ENCODE peak calls at places on chromosomes 13 and 19, in seven cellular contexts. Q is endodermal cell, N is SK-N-SH, I is astrocyte, L is endothelial cell of umbilical vein, G is HCT116, D is neuronal stem cell. P is an unnamed sample.

GRCh38 chr13:64293923-64294322 is 2878.3 kb upstream of the PCDH20 start:
- DNase-seq in L (no peak), N (no peak), G (no peak), I (no peak), Q (no peak), D (no peak), P (no peak)

GRCh38 chr13:91359566-91359965 is 12.1 kb downstream of the MIR17HG start:
- DNase-seq in G (no peak), I (no peak), N (no peak), D (no peak), L (no peak), Q (no peak), P (no peak)

GRCh38 chr19:10961763-10962536 is 1.1 kb downstream of the SMARCA4 start:
- DNase-seq in G (no peak), D (peak; percentile 35), N (no peak), I (no peak), L (peak; percentile 44), Q (no peak), P (peak; percentile 45)

GRCh38 chr13:39600766-39601165 is 2.2 kb downstream of the LHFPL6 start:
- DNase-seq in Q (peak; percentile 86), D (no peak), G (no peak), L (no peak), I (no peak), N (no peak), P (peak; percentile 33)

GRCh38 chr19:45251452-45252354 is 632 bp downstream of the MARK4 start:
- DNase-seq in D (no peak), I (no peak), G (no peak), L (no peak), N (peak; percentile 77), Q (peak; percentile 76), P (peak; percentile 56)

GRCh38 chr13:28056426-28056825 is 44.0 kb downstream of the FLT3 start:
- DNase-seq in D (no peak), I (no peak), L (no peak), Q (no peak), N (no peak), G (no peak), P (no peak)

GRCh38 chr19:6828306-6828697 is 55.8 kb downstream of the VAV1 start:
- DNase-seq in G (peak; percentile 94), D (no peak), N (no peak), Q (peak; percentile 86), I (no peak), L (no peak), P (no peak)

GRCh38 chr19:19134687-19135158 is 3.6 kb downstream of the TMEM161A start:
- DNase-seq in G (no peak), Q (peak; percentile 89), N (peak; percentile 32), L (no peak), D (no peak), I (no peak), P (no peak)

GRCh38 chr19:30969586-30969985 is 379.6 kb downstream of the TSHZ3 start:
- DNase-seq in I (no peak), D (no peak), G (no peak), N (no peak), Q (no peak), L (no peak), P (peak; percentile 2)

GRCh38 chr13:109647046-109647445 is 139.3 kb downstream of the IRS2 start:
- DNase-seq in Q (no peak), D (no peak), L (no peak), I (peak; percentile 19), G (no peak), N (no peak), P (peak; percentile 43)

GRCh38 chr19:19866599-19867248 is 1.0 kb downstream of the ZNF253 start:
- DNase-seq in D (peak; percentile 57), I (no peak), Q (peak; percentile 92), N (peak; percentile 52), G (no peak), L (peak; percentile 12), P (peak; percentile 20)

GRCh38 chr19:50266896-50267295 is 62.3 kb downstream of the KCNC3 start:
- DNase-seq in Q (peak; percentile 98), I (no peak), G (peak; percentile 47), D (no peak), L (no peak), N (peak; percentile 50), P (no peak)

GRCh38 chr13:85068231-85068630 is 731.0 kb downstream of the SLITRK6 start:
- DNase-seq in N (no peak), L (no peak), D (no peak), Q (no peak), I (no peak), G (no peak), P (no peak)
- H3K9ac ChIP-seq in N (no peak overlapping the region), L (no peak overlapping the region), D (no peak overlapping the region), Q (no peak overlapping the region), I (no peak overlapping the region), G (no peak overlapping the region), P (no peak overlapping the region)

GRCh38 chr19:3522421-3523360 is 16.3 kb upstream of the TEKTIP1 start:
- DNase-seq in N (no peak), I (no peak), D (no peak), Q (no peak), G (no peak), L (no peak), P (no peak)
- H3K27ac ChIP-seq in N (no peak overlapping the region), I (no peak overlapping the region), D (no peak overlapping the region), Q (no peak overlapping the region), G (no peak overlapping the region), L (no peak overlapping the region), P (no peak overlapping the region)

DNA sequence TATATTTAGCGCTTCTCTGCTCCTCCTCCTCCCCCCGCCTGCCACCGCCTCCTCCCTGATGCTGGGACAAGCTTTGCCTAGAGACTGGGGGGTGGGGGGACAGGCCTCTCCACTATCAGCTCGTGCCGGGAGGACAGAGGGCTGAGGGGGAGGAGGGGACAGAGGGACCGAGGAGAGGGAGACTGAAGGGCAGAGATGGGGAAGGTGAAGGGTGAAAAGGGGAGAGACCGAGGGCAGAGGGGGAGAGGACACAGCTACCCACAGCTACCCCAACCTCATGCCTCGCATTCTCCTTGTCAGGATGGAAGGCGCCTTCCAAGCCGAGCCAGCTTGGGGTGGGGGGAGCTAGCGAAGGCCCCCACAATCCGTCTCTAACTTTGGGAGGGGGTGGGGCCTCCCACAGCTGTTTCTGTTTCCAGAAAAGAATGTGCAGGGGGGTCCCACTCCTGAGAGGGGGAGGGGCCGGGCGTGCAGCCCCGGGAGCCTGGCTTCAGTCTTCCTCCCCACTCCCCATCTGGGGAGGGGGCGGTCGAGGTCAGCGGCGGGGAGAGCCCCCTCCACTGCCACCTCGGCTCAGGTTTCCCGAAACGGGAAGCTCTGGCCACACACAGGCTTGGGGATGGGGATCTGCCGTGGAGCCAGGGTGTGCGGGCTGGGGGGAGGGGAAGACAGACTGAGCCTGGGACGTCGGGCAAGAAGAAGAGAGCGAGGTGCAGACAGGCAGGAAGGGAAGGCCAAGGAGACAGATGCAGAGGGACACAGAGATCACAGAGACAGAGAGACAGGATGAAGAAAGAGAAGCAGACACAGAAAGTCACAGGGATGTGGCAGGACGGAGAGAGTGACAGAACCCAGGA is 1.6 kb downstream of the DACT3 start:
- DNase-seq in G (no peak), Q (peak; percentile 82), I (no peak), L (no peak), D (peak; percentile 61), N (peak; percentile 71), P (peak; percentile 53)
- H3K9ac ChIP-seq in G (no peak overlapping the region), Q (no peak overlapping the region), I (peak overlapping the region; percentile 71), L (no peak overlapping the region), D (peak overlapping the region; percentile 38), N (peak overlapping the region; percentile 56), P (peak overlapping the region; percentile 68)

GRCh38 chr19:12938536-12939291 is at the start of gene CALR:
- DNase-seq in I (no peak), G (no peak), D (no peak), Q (no peak), N (no peak), L (peak; percentile 45), P (peak; percentile 80)

GRCh38 chr19:12936582-12936981 is 1.8 kb upstream of the CALR start:
- DNase-seq in L (no peak), D (no peak), N (no peak), I (no peak), Q (peak; percentile 53), G (no peak), P (no peak)

GRCh38 chr19:12937243-12938053 is 961 bp upstream of the CALR start:
- DNase-seq in I (no peak), N (peak; percentile 52), Q (peak; percentile 83), G (no peak), L (peak; percentile 75), D (no peak), P (peak; percentile 74)

GRCh38 chr19:12939292-12939606 is 840 bp downstream of the CALR start:
- DNase-seq in L (no peak), N (no peak), D (no peak), G (no peak), Q (no peak), I (peak; percentile 30), P (peak; percentile 90)

GRCh38 chr19:12938054-12938535 is 314 bp upstream of the CALR start:
- DNase-seq in D (peak; percentile 99), I (peak; percentile 97), Q (peak; percentile 99), L (peak; percentile 100), G (peak; percentile 99), N (peak; percentile 96), P (peak; percentile 100)
- H3K27ac ChIP-seq in D (peak overlapping the region; percentile 64), I (peak overlapping the region; percentile 67), Q (peak overlapping the region; percentile 82), L (peak overlapping the region; percentile 23), G (peak overlapping the region; percentile 79), N (peak overlapping the region; percentile 30), P (peak overlapping the region; percentile 26)

DNA sequence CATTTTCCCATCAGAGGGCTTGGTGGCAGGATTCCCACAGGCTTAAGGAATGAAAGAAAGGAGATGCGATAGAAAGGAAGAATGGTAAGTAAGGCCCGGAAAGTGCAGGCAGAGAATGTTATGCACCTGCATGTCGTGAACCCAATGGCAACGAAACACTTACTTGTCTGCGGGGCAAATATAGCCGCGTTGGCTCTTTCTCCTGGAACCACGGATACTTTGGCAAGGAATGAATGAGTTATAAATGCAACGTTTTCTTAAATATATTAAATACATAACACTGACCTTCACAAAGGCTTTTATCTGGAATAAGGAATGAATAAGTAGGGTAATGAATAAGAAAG is 192.1 kb downstream of the KATNAL1 start:
- DNase-seq in G (no peak), Q (no peak), L (no peak), I (no peak), N (no peak), D (no peak), P (no peak)
- H3K9ac ChIP-seq in G (no peak overlapping the region), Q (no peak overlapping the region), L (no peak overlapping the region), I (peak overlapping the region; percentile 52), N (no peak overlapping the region), D (no peak overlapping the region), P (peak overlapping the region; percentile 73)